ENCODE peak calls at places on chromosomes 2 and 18, in eight cellular contexts. O, X, Y, C, J, H, I and E are unnamed samples.

GRCh38 chr2:16656784-16657391 is 8.7 kb downstream of the CYRIA start:
- DNase-seq in O (no peak), X (peak; percentile 45), Y (peak; percentile 39), C (no peak), J (peak; percentile 91), H (no peak), I (no peak), E (peak; percentile 35)

GRCh38 chr2:165408191-165408590 is 61.3 kb upstream of the CSRNP3 start:
- DNase-seq in O (no peak), X (no peak), Y (no peak), C (no peak), J (no peak), H (no peak), I (peak; percentile 6), E (no peak)

GRCh38 chr2:203790134-203790533 is 77.4 kb upstream of the CTLA4 start:
- DNase-seq in O (no peak), X (no peak), Y (no peak), C (no peak), J (no peak), H (peak; percentile 61), I (no peak), E (no peak)

GRCh38 chr2:241612156-241613017 is 24.6 kb downstream of the THAP4 start:
- DNase-seq in O (no peak), X (no peak), Y (no peak), C (no peak), J (no peak), H (no peak), I (peak; percentile 7), E (no peak)

GRCh38 chr2:40315684-40316083 is 136.2 kb downstream of the SLC8A1 start:
- DNase-seq in O (no peak), X (no peak), Y (peak; percentile 24), C (no peak), J (no peak), H (peak; percentile 79), I (peak; percentile 72), E (no peak)

GRCh38 chr2:178241852-178242551 is 47.7 kb downstream of the OSBPL6 start:
- DNase-seq in O (no peak), X (no peak), Y (peak; percentile 62), C (no peak), J (no peak), H (peak; percentile 95), I (peak; percentile 96), E (no peak)

GRCh38 chr2:163850036-163850435 is 114.2 kb upstream of the FIGN start:
- DNase-seq in O (no peak), X (no peak), Y (no peak), C (no peak), J (no peak), H (no peak), I (no peak), E (no peak)

GRCh38 chr2:168816369-168816768 is 13.9 kb downstream of the NOSTRIN start:
- DNase-seq in O (no peak), X (no peak), Y (no peak), C (no peak), J (no peak), H (peak; percentile 93), I (peak; percentile 90), E (no peak)

GRCh38 chr18:58249677-58250076 is 205.7 kb downstream of the NEDD4L start:
- DNase-seq in O (no peak), X (no peak), Y (no peak), C (no peak), J (no peak), H (no peak), I (no peak), E (no peak)

DNA sequence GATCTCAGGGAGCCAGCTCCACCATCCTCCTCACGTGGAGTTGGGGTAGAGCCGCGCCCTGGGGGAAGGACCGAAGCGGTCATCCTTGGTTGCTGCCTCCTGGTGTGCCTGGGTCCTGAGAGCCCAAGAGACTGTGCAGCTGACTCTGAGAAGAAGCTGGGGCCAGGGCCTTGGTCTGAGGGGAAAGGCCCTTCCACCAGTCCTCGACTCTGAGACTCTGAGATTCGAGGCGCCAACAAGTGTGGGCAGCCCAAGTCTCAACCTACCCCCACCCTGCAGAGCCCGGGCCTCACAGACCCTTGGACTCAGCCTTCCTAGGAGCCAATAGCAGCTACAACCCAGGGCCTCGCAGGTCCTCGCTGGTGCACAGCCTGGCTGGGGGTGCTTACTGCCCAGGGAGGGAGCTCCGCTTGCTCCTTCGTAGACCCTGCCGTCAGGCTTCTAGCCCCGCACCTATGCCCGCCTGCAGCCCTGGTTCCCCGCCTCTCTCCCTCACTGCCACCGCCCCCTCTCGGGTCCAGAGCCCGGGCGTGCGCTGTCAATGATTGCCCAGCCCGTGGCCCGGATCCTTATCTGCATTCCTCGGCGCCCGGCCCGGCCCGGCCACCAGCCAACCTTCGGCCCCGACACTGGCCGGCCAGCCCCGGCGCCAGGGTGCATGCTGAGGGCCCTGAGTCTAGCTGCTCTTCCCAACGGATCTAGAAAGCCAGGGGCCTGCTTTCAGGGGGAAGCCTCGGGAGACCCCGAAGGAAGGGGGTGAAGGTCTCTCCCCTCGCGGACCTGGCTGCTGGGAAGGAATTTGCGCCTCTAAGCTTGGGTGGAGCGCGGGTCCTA is 2.0 kb downstream of the IHH start:
- DNase-seq in O (no peak), X (no peak), Y (no peak), C (peak; percentile 57), J (peak; percentile 71), H (peak; percentile 5), I (peak; percentile 35), E (peak; percentile 82)
- H3K4me3 ChIP-seq in O (no peak overlapping the region), X (no peak overlapping the region), Y (no peak overlapping the region), C (no peak overlapping the region), J (peak overlapping the region; percentile 47), H (no peak overlapping the region), I (no peak overlapping the region), E (peak overlapping the region; percentile 79)

DNA sequence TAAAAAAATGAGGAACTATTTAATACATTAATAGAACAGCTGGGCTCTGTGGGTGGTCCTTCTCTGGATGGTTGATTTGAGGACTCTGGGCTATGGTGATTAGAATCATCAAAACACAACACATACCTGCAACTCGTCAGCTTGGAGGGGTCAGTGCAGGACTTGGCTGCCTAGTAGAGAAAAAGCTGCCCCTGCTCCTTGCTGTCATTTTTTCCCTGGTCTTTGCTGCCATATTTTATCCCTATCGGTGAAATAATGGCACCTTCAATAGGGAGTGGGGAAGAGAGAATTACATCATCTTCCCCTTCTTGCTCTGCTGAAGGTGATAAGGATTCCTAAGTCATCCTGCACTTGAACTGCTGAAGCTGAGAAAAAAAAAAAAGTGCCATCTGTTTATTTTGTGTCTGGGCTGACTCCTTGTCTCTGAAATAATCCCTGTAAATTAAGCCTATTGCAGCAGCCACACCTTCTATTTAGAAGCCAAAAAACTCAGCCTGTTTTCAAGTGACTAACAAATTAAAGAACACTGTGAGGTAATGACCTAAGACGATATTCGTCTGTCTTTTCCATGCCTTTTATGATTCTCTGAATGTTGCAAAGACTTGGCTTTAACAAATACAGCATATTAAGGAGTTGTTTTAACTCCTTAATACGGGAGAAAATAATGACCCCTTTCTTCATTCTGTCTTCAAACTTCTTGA is 89.3 kb downstream of the ACVR1 start:
- DNase-seq in O (no peak), X (no peak), Y (no peak), C (no peak), J (no peak), H (peak; percentile 37), I (no peak), E (no peak)
- H3K27ac ChIP-seq in O (no peak overlapping the region), X (no peak overlapping the region), Y (peak overlapping the region; percentile 37), C (no peak overlapping the region), J (peak overlapping the region; percentile 92), H (no peak overlapping the region), I (no peak overlapping the region), E (no peak overlapping the region)

GRCh38 chr2:49154140-49154539 is at the start of gene FSHR:
- DNase-seq in O (no peak), X (no peak), Y (no peak), C (no peak), J (no peak), H (no peak), I (no peak), E (peak; percentile 68)
- H3K4me3 ChIP-seq in O (no peak within 1 kb of the TSS), X (no peak within 1 kb of the TSS), Y (no peak within 1 kb of the TSS), C (no peak within 1 kb of the TSS), J (no peak within 1 kb of the TSS), H (no peak within 1 kb of the TSS), I (no peak within 1 kb of the TSS), E (peak within 1 kb of the TSS; percentile 73)

GRCh38 chr2:36458106-36458505 is 102.5 kb downstream of the CRIM1 start:
- DNase-seq in O (no peak), X (no peak), Y (no peak), C (peak; percentile 6), J (no peak), H (no peak), I (no peak), E (no peak)

GRCh38 chr2:36461039-36461681 is 105.6 kb downstream of the CRIM1 start:
- DNase-seq in O (no peak), X (no peak), Y (no peak), C (peak; percentile 32), J (no peak), H (peak; percentile 97), I (peak; percentile 93), E (no peak)

GRCh38 chr2:36462311-36462710 is 106.7 kb downstream of the CRIM1 start:
- DNase-seq in O (no peak), X (no peak), Y (no peak), C (no peak), J (no peak), H (no peak), I (no peak), E (no peak)

GRCh38 chr2:36456227-36456788 is 100.7 kb downstream of the CRIM1 start:
- DNase-seq in O (no peak), X (no peak), Y (peak; percentile 59), C (peak; percentile 7), J (peak; percentile 81), H (peak; percentile 75), I (peak; percentile 91), E (no peak)

GRCh38 chr2:36459725-36460137 is 104.2 kb downstream of the CRIM1 start:
- DNase-seq in O (no peak), X (no peak), Y (no peak), C (peak; percentile 69), J (no peak), H (peak; percentile 63), I (peak; percentile 64), E (peak; percentile 84)
- H3K27ac ChIP-seq in O (peak overlapping the region; percentile 97), X (no peak overlapping the region), Y (no peak overlapping the region), C (no peak overlapping the region), J (no peak overlapping the region), H (peak overlapping the region; percentile 43), I (no peak overlapping the region), E (no peak overlapping the region)